ENCODE peak calls at places on chromosomes 13 and 19, in four cellular contexts. B is adrenal gland, X is tibial nerve, E is upper lobe of left lung. D is an unnamed sample.

GRCh38 chr19:19062454-19063182 is 1.2 kb upstream of the SLC25A42 start:
- DNase-seq in E (no peak), B (no peak), X (no peak), D (no peak)

GRCh38 chr13:23992722-23993438 is 95.6 kb upstream of the C1QTNF9B start:
- DNase-seq in B (no peak), E (no peak), X (no peak), D (no peak)

GRCh38 chr19:55257461-55258411 is 1.1 kb downstream of the PPP6R1 start:
- DNase-seq in X (no peak), E (no peak), B (no peak), D (no peak)

GRCh38 chr19:18853755-18854427 is 22.1 kb downstream of the UPF1 start:
- DNase-seq in X (no peak), E (peak; percentile 54), B (no peak), D (no peak)

GRCh38 chr13:114234266-114234644 is 442 bp upstream of the CDC16 start:
- DNase-seq in B (no peak), X (no peak), E (no peak), D (no peak)

GRCh38 chr13:32008518-32009175 is 22.9 kb upstream of the FRY start:
- DNase-seq in X (no peak), B (no peak), E (no peak), D (no peak)

GRCh38 chr19:56176881-56177280 is 1.1 kb downstream of the GALP start:
- DNase-seq in B (no peak), E (no peak), X (no peak), D (no peak)

GRCh38 chr19:42140125-42140754 is 8.0 kb upstream of the POU2F2 start:
- DNase-seq in X (peak; percentile 43), B (peak; percentile 64), E (peak; percentile 69), D (peak; percentile 35)

GRCh38 chr13:20209937-20210336 is 17.2 kb upstream of the GJB2 start:
- DNase-seq in X (no peak), B (no peak), E (no peak), D (no peak)

GRCh38 chr19:54388001-54388802 is 23.5 kb upstream of the LAIR1 start:
- DNase-seq in X (no peak), B (no peak), E (no peak), D (peak; percentile 26)

GRCh38 chr19:3979674-3980352 is 5.5 kb downstream of the EEF2 start:
- DNase-seq in B (no peak), X (no peak), E (peak; percentile 64), D (no peak)

GRCh38 chr13:59409211-59409610 is 754.5 kb downstream of the DIAPH3 start:
- DNase-seq in B (peak; percentile 77), E (no peak), X (no peak), D (no peak)

GRCh38 chr13:79901336-79901735 is 420.4 kb downstream of the NDFIP2 start:
- DNase-seq in B (no peak), E (no peak), X (no peak), D (no peak)

GRCh38 chr13:113531041-113531873 is 40.7 kb upstream of the DCUN1D2 start:
- DNase-seq in E (no peak), X (no peak), B (peak; percentile 40), D (no peak)

GRCh38 chr19:32407004-32407992 is 1.7 kb downstream of the DPY19L3 start:
- DNase-seq in E (no peak), B (no peak), X (no peak), D (no peak)

GRCh38 chr19:47081095-47081494 is 32.5 kb downstream of the ZC3H4 start:
- DNase-seq in E (no peak), B (no peak), X (no peak), D (no peak)

GRCh38 chr13:50244355-50244912 is 229.2 kb downstream of the KCNRG start:
- DNase-seq in X (no peak), B (no peak), E (no peak), D (no peak)

GRCh38 chr13:62293081-62293480 is 877.4 kb upstream of the PCDH20 start:
- DNase-seq in E (no peak), B (no peak), X (no peak), D (no peak)

GRCh38 chr13:58953638-58954037 is 1210.1 kb downstream of the DIAPH3 start:
- DNase-seq in B (no peak), E (no peak), X (no peak), D (no peak)

GRCh38 chr13:83150616-83151307 is 731.5 kb downstream of the SLITRK1 start:
- DNase-seq in X (no peak), B (no peak), E (no peak), D (no peak)

GRCh38 chr19:16025108-16026101 is 50.9 kb upstream of the TPM4 start:
- DNase-seq in E (peak; percentile 71), B (peak; percentile 67), X (no peak), D (no peak)

GRCh38 chr13:63381078-63381859 is 1965.6 kb upstream of the PCDH20 start:
- DNase-seq in E (no peak), B (no peak), X (no peak), D (no peak)

GRCh38 chr13:90628471-90628870 is 719.0 kb upstream of the MIR17HG start:
- DNase-seq in E (no peak), B (no peak), X (no peak), D (no peak)

GRCh38 chr13:33006646-33007045 is 9.6 kb upstream of the KL start:
- DNase-seq in B (no peak), E (no peak), X (no peak), D (no peak)

GRCh38 chr13:30751183-30751933 is 16.0 kb downstream of the ALOX5AP start:
- DNase-seq in E (no peak), X (no peak), B (no peak), D (no peak)

GRCh38 chr13:79725841-79726240 is 244.9 kb downstream of the NDFIP2 start:
- DNase-seq in E (no peak), X (no peak), B (no peak), D (no peak)

GRCh38 chr13:112219753-112220152 is 152.8 kb downstream of the SOX1 start:
- DNase-seq in X (no peak), B (peak; percentile 21), E (no peak), D (no peak)

GRCh38 chr13:95191821-95192220 is 109.4 kb downstream of the ABCC4 start:
- DNase-seq in X (peak; percentile 63), B (peak; percentile 85), E (peak; percentile 91), D (peak; percentile 33)

GRCh38 chr13:113920173-113920572 is 53.7 kb downstream of the C13orf46 start:
- DNase-seq in E (no peak), X (no peak), B (peak; percentile 4), D (no peak)

DNA sequence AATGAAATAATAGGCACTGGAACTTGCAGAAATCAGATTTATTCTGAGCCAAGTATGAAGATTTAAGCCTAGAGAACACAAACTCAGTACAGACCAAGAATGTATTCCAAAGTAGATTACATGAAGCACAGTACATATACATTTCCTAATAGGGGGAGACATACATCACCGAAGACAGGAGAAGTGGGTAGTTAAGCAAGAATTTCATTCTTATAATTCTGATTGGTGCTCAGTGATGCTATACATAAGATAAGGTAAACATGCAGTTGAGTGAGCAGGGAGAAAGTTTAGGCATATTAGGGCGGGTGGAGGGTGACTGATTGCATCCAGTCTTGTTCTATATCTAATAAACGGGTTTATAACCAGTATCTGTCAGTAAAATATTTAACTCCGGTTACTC is 2218.7 kb downstream of the PCDH9 start:
- DNase-seq in B (no peak), E (no peak), X (no peak), D (no peak)
- TF ChIP-seq CTCF in B (no peak), E (no peak), X (no peak), D (no peak)

GRCh38 chr19:36030264-36031148 is 2.2 kb downstream of the CLIP3 start:
- DNase-seq in B (no peak), E (no peak), X (no peak), D (no peak)
- TF ChIP-seq CTCF in B (no peak), E (no peak), X (no peak), D (no peak)

GRCh38 chr19:40279761-40280607 is 5.2 kb downstream of the AKT2 start:
- DNase-seq in X (no peak), B (no peak), E (no peak), D (peak; percentile 53)

GRCh38 chr19:40278361-40279045 is 6.6 kb downstream of the AKT2 start:
- DNase-seq in B (no peak), X (no peak), E (no peak), D (no peak)

GRCh38 chr19:40277356-40277755 is 7.8 kb downstream of the AKT2 start:
- DNase-seq in E (no peak), B (no peak), X (no peak), D (no peak)

GRCh38 chr19:40280608-40281221 is 4.4 kb downstream of the AKT2 start:
- DNase-seq in B (no peak), E (peak; percentile 24), X (no peak), D (no peak)

GRCh38 chr19:40279120-40279551 is 6.0 kb downstream of the AKT2 start:
- DNase-seq in E (no peak), X (peak; percentile 50), B (no peak), D (no peak)
- TF ChIP-seq CTCF in E (no peak), X (peak; percentile 12), B (no peak), D (no peak)

GRCh38 chr19:50417850-50418185 is 920 bp upstream of the SPIB start:
- DNase-seq in B (no peak), E (peak; percentile 69), X (no peak), D (no peak)

GRCh38 chr19:50416034-50416814 is 2.5 kb upstream of the SPIB start:
- DNase-seq in B (no peak), E (peak; percentile 81), X (no peak), D (no peak)

GRCh38 chr19:50418186-50419021 is at the start of gene SPIB:
- DNase-seq in X (no peak), B (no peak), E (peak; percentile 77), D (no peak)

GRCh38 chr19:50416815-50417137 is 2.0 kb upstream of the SPIB start:
- DNase-seq in B (no peak), X (no peak), E (no peak), D (no peak)

GRCh38 chr19:50417138-50417849 is 1.4 kb upstream of the SPIB start:
- DNase-seq in X (no peak), B (no peak), E (peak; percentile 82), D (no peak)
- TF ChIP-seq CTCF in X (no peak), B (no peak), E (no peak), D (no peak)

D was measured in natural killer cell.